ENCODE peak calls at places on chromosomes 11 and 22, in seven cellular contexts. H is A549, A is endothelial cell, E is psoas muscle, Y is bronchial epithelial cell, G is tibial artery, D is fibroblast of pulmonary artery. I is an unnamed sample.

GRCh38 chr11:12794556-12795230 is 120.5 kb downstream of the TEAD1 start:
- DNase-seq in Y (no peak), D (no peak), H (no peak), A (no peak), G (no peak), E (no peak), I (no peak)

GRCh38 chr11:69640995-69641581 is at the start of gene CCND1:
- DNase-seq in E (peak), H (peak), D (peak), Y (peak), G (peak), A (peak), I (peak)

GRCh38 chr11:112801286-112802088 is 159.7 kb upstream of the NCAM1 start:
- DNase-seq in Y (no peak), A (no peak), H (no peak), D (no peak), G (no peak), E (no peak), I (no peak)

GRCh38 chr11:19428206-19429001 is 187.7 kb upstream of the E2F8 start:
- DNase-seq in G (no peak), A (no peak), D (no peak), Y (peak), H (peak), E (no peak), I (no peak)

GRCh38 chr11:110582728-110583432 is 129.4 kb downstream of the ARHGAP20 start:
- DNase-seq in E (no peak), Y (peak), D (no peak), G (no peak), A (no peak), H (no peak), I (no peak)

GRCh38 chr22:37197451-37198289 is 9.6 kb upstream of the C1QTNF6 start:
- DNase-seq in D (peak), Y (peak), H (peak), E (peak), A (no peak), G (peak), I (peak)

GRCh38 chr11:16793511-16793910 is 55.1 kb downstream of the C11orf58 start:
- DNase-seq in D (no peak), H (no peak), E (no peak), G (no peak), A (no peak), Y (no peak), I (no peak)

GRCh38 chr22:19175026-19175601 is 3.4 kb downstream of the SLC25A1 start:
- DNase-seq in H (no peak), D (no peak), G (no peak), E (no peak), Y (no peak), A (no peak), I (no peak)

GRCh38 chr11:34379081-34379480 is 21.3 kb upstream of the ABTB2 start:
- DNase-seq in Y (peak), A (no peak), G (no peak), E (no peak), D (no peak), H (no peak), I (no peak)

DNA sequence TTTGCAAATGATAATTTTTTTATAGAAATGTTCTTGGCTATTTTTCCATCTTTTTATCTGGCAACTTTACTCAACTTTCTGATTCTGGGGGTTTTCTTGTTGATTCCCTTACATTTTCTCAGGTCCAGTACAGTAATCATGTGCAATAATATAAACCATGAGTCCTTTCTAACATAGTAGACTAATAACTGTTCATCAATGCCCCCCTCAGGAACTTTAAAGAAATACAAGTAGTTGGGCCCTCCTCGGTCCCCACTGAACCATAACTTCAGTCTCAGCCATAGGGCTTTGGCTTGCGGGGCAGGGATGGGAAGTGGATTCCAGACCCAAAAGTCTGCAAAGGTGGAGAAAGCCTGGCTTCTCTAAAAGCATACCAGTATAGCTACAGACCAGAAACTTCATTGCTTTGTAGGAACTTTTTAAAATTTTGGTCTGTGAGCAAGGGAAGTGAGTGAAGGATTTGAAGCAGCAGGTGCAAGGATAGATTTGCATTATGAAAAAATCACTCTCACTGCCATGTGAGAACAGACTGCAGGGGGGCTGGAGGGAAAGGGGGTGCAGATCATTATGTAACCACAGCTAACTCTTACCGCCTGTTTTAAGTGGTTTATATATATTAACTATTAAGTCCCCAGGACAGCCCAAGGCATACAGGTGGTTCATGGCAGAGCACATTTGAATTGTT is 10.5 kb upstream of the TUB start:
- DNase-seq in D (peak), E (no peak), Y (peak), A (no peak), G (peak), H (peak), I (no peak)
- TF ChIP-seq CTCF in D (peak), E (peak), Y (no peak), A (peak), G (peak), H (peak), I (peak)

GRCh38 chr11:64850979-64851567 is 6.6 kb upstream of the CDC42BPG start:
- DNase-seq in G (no peak), Y (no peak), E (no peak), D (no peak), H (no peak), A (no peak), I (no peak)
- TF ChIP-seq CTCF in G (no peak), Y (no peak), E (no peak), D (no peak), H (no peak), A (no peak), I (no peak)

GRCh38 chr11:61656347-61657077 is 23.7 kb upstream of the DAGLA start:
- DNase-seq in E (no peak), H (no peak), D (no peak), Y (no peak), A (no peak), G (no peak), I (no peak)

GRCh38 chr11:61654397-61654829 is 25.8 kb upstream of the DAGLA start:
- DNase-seq in D (peak), G (peak), A (no peak), E (peak), Y (no peak), H (no peak), I (no peak)

GRCh38 chr11:61657566-61657965 is 22.6 kb upstream of the DAGLA start:
- DNase-seq in D (peak), Y (peak), H (no peak), G (no peak), E (no peak), A (no peak), I (no peak)

GRCh38 chr11:61659413-61660196 is 20.6 kb upstream of the DAGLA start:
- DNase-seq in G (no peak), E (no peak), A (no peak), Y (no peak), D (peak), H (peak), I (no peak)
- TF ChIP-seq CTCF in G (no peak), E (no peak), A (peak), Y (peak), D (no peak), H (no peak), I (peak)

GRCh38 chr11:95791385-95792033 is 1.2 kb downstream of the CEP57 start:
- DNase-seq in E (no peak), H (no peak), D (no peak), Y (peak), A (no peak), G (no peak), I (no peak)

GRCh38 chr11:95790123-95790932 is at the start of gene CEP57:
- DNase-seq in Y (peak), H (peak), E (peak), D (peak), G (peak), A (peak), I (peak)

GRCh38 chr11:95789506-95790122 is at the start of gene FAM76B:
- DNase-seq in A (peak), H (peak), Y (peak), D (peak), G (peak), E (peak), I (peak)

GRCh38 chr11:95790933-95791247 is 592 bp downstream of the CEP57 start:
- DNase-seq in A (peak), Y (peak), D (peak), E (no peak), G (peak), H (peak), I (peak)

GRCh38 chr11:95788921-95789505 is 569 bp downstream of the FAM76B start:
- DNase-seq in A (peak), H (peak), D (peak), G (peak), Y (peak), E (no peak), I (peak)
- TF ChIP-seq CTCF in A (peak), H (no peak), D (peak), G (no peak), Y (no peak), E (no peak), I (peak)

GRCh38 chr11:40722179-40722795 is 737.2 kb downstream of the LRRC4C start:
- DNase-seq in A (peak), D (peak), E (no peak), Y (peak), H (peak), G (no peak), I (peak)
- TF ChIP-seq CTCF in A (peak), D (peak), E (no peak), Y (peak), H (peak), G (no peak), I (peak)

DNA sequence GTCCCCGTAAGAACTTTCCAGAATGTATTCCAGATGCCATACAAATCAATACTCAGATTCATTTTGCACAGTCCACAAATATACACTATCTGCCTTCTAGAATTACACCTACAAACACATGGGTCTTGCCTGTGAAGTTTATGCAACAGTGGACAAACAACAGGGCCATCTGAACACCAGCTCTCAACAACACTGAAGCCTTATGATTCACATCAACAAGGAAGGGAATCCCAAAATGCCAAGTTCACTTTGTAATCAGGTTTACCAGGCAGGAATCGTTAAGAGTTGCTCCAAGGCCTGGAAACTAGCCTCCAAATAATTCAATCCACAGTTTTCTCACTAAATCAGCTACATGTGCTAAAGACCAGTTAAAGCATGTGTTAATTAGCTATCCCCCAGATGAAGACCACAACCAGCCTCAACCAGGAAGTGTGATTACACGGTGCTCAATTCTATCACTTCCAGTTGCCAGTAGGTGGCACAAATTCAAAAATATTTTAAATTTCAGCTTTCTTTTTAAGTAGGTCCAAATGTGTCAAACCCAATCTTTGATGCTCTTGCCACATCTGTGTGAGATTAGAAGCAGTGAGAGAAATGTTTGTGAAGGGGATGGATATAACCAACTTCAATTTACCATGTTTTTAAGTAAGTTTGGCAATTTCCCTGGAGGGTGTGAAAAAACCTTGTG is 139.1 kb upstream of the BDNF start:
- DNase-seq in G (no peak), D (peak), E (no peak), H (peak), A (no peak), Y (peak), I (no peak)
- TF ChIP-seq CTCF in G (no peak), D (peak), E (no peak), H (peak), A (peak), Y (peak), I (no peak)

GRCh38 chr11:65391007-65391406 is 4.6 kb downstream of the FRMD8 start:
- DNase-seq in E (no peak), Y (no peak), G (no peak), A (peak), H (peak), D (peak), I (no peak)
- TF ChIP-seq CTCF in E (no peak), Y (no peak), G (no peak), A (no peak), H (no peak), D (peak), I (no peak)

I was measured in glutamatergic neuron.